ENCODE peak calls at places on chromosomes 7 and 10, in four cellular contexts. Y is HepG2, B is GM12878, T is K562. I is an unnamed sample.

GRCh38 chr10:19663344-19663743 is 152.9 kb upstream of the PLXDC2 start:
- DNase-seq in B (no peak), T (no peak), Y (no peak), I (no peak)

GRCh38 chr10:131891196-131891928 is 9.4 kb upstream of the PPP2R2D start:
- DNase-seq in Y (peak; percentile 37), T (peak; percentile 62), B (no peak), I (peak; percentile 57)

GRCh38 chr10:80407836-80408197 is 534 bp upstream of the PRXL2A start:
- DNase-seq in Y (peak; percentile 63), B (no peak), T (no peak), I (no peak)

GRCh38 chr7:2521341-2521745 is 1.8 kb downstream of the LFNG start:
- DNase-seq in Y (no peak), T (no peak), B (no peak), I (no peak)

GRCh38 chr7:48177271-48177670 is 6.0 kb downstream of the ABCA13 start:
- DNase-seq in T (no peak), Y (no peak), B (no peak), I (no peak)

GRCh38 chr10:47288916-47289495 is 11.0 kb upstream of the GDF10 start:
- DNase-seq in T (no peak), Y (no peak), B (no peak), I (no peak)

GRCh38 chr10:93261961-93262610 is 188.4 kb downstream of the CYP26A1 start:
- DNase-seq in B (no peak), Y (no peak), T (no peak), I (no peak)

GRCh38 chr10:86167101-86167761 is 199.4 kb downstream of the GRID1 start:
- DNase-seq in T (no peak), B (no peak), Y (no peak), I (no peak)

GRCh38 chr7:16579216-16579615 is 52.6 kb downstream of the LRRC72 start:
- DNase-seq in B (no peak), Y (no peak), T (no peak), I (no peak)

GRCh38 chr10:15719899-15720634 is at the start of gene ITGA8:
- DNase-seq in B (no peak), T (no peak), Y (no peak), I (peak; percentile 67)

GRCh38 chr10:23158370-23158769 is 33.7 kb upstream of the PTF1A start:
- DNase-seq in Y (peak; percentile 55), B (no peak), T (peak; percentile 80), I (peak; percentile 71)

GRCh38 chr10:116815641-116816415 is 33.5 kb upstream of the ENO4 start:
- DNase-seq in Y (no peak), T (no peak), B (no peak), I (no peak)

GRCh38 chr7:2645274-2645868 is 13.6 kb downstream of the TTYH3 start:
- DNase-seq in Y (no peak), T (no peak), B (no peak), I (no peak)

GRCh38 chr7:108094375-108094774 is 35.8 kb downstream of the LAMB4 start:
- DNase-seq in Y (no peak), B (no peak), T (no peak), I (no peak)

GRCh38 chr7:112091768-112092167 is 114.4 kb downstream of the DOCK4 start:
- DNase-seq in Y (no peak), T (no peak), B (no peak), I (no peak)

DNA sequence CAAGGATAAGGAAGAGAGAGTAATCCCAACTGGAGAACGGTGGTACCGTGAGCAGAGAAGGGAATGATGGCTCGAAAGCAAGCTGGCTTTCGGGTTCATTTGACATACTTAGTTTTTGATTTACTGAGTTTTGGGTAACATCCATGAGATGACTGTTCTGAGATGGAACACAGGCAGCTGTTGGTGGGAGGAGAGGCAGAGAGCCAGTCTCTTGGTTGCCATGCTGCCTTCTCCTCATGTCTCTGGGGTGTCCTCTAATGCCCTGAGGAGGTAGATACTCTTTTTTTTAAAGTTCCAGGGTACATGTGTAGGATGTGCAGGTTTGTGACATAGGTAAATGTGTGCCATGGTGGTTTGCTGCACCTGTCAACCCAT is 76.4 kb upstream of the NRP1 start:
- DNase-seq in T (no peak), Y (no peak), B (no peak), I (no peak)
- TF ChIP-seq FOXK2 in T (no peak), Y (no peak), B (no peak), I (no peak)

GRCh38 chr10:107166378-107166777 is 1.9 kb upstream of the SORCS1 start:
- DNase-seq in B (no peak), T (no peak), Y (no peak), I (peak; percentile 27)

GRCh38 chr10:107169516-107169915 is 5.0 kb upstream of the SORCS1 start:
- DNase-seq in T (no peak), B (no peak), Y (no peak), I (no peak)

GRCh38 chr10:107165007-107165406 is 501 bp upstream of the SORCS1 start:
- DNase-seq in Y (no peak), T (no peak), B (no peak), I (peak; percentile 22)

GRCh38 chr10:107163904-107164861 is at the start of gene SORCS1:
- DNase-seq in T (peak; percentile 8), Y (no peak), B (no peak), I (peak; percentile 71)

DNA sequence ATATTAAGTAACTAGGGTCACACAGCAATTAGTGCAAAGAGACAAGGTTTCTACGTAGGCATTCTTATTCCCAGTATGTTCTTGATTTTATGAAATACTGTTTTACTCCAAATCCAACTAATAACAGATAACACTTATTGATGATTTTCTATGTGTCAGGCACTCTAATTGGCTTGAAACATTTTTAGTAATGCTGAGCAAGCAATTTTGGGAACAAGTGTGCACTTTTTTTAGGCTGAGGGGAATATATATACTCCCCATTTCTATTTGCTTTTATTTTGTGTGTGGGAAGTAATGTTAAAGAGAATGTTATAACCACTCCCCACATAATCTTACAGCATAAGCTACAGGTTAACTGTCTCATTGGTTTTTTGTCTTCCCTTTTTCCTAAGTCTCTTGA is 4.2 kb upstream of the SORCS1 start:
- DNase-seq in T (no peak), B (no peak), Y (no peak), I (no peak)
- TF ChIP-seq FOXK2 in T (no peak), B (no peak), Y (no peak), I (no peak)

GRCh38 chr10:102461187-102462054 is 10.1 kb upstream of the C10orf95 start:
- DNase-seq in Y (peak; percentile 77), B (peak; percentile 43), T (peak; percentile 96), I (peak; percentile 100)
- TF ChIP-seq FOXK2 in Y (no peak), B (no peak), T (no peak), I (no peak)

GRCh38 chr10:6140141-6140841 is 51.5 kb downstream of the RBM17 start:
- DNase-seq in T (no peak), Y (no peak), B (no peak), I (no peak)
- TF ChIP-seq FOXK2 in T (no peak), Y (no peak), B (no peak), I (no peak)

GRCh38 chr10:91924212-91925021 is 847 bp downstream of the BTAF1 start:
- DNase-seq in B (no peak), Y (no peak), T (no peak), I (no peak)
- TF ChIP-seq FOXK2 in B (no peak), Y (no peak), T (no peak), I (no peak)

DNA sequence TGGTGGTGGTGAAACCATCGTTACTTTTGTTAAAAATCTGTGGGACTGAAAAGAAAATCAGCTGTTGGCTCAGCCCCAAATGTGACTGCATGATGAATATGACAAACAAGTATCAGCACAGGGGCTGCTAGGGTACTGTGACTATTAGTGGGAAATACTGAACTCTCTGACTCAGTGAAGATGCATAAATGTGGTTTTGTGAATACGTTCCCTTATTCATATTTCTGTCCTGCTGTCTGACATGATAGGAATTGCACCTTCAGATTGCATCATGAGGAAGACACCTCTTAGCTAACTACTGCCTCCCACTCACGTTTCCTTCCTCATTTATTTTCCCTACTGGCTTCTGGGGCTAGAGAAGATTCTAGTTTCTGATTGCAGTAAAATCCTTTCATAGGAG is 1.4 kb downstream of the CLEC5A start:
- DNase-seq in Y (no peak), T (no peak), B (no peak), I (no peak)
- TF ChIP-seq FOXK2 in Y (no peak), T (no peak), B (no peak), I (no peak)

GRCh38 chr10:74151057-74151878 is at the start of gene ADK:
- DNase-seq in B (no peak), T (peak; percentile 100), Y (peak; percentile 96), I (peak; percentile 98)

GRCh38 chr10:74151879-74152722 is 1.1 kb downstream of the ADK start:
- DNase-seq in Y (no peak), B (no peak), T (peak; percentile 18), I (no peak)

GRCh38 chr10:74153123-74153522 is 2.1 kb downstream of the ADK start:
- DNase-seq in Y (peak; percentile 58), B (no peak), T (peak; percentile 51), I (no peak)

GRCh38 chr10:74153676-74154075 is 2.7 kb downstream of the ADK start:
- DNase-seq in B (no peak), T (no peak), Y (no peak), I (no peak)

GRCh38 chr10:74150151-74151056 is at the start of gene AP3M1:
- DNase-seq in Y (no peak), T (peak; percentile 89), B (peak; percentile 97), I (peak; percentile 71)
- TF ChIP-seq FOXK2 in Y (no peak), T (no peak), B (no peak), I (no peak)

GRCh38 chr7:75967573-75967997 is 26.8 kb downstream of the TMEM120A start:
- DNase-seq in Y (no peak), B (no peak), T (no peak), I (no peak)
- TF ChIP-seq FOXK2 in Y (no peak), B (no peak), T (no peak), I (no peak)